ENCODE peak calls at places on chromosomes 11 and 22, in six cellular contexts. F is progenitor cell of endocrine pancreas, K is A549, A is foreskin fibroblast, T is BE2C, S is psoas muscle. B is an unnamed sample.

GRCh38 chr11:65557280-65558001 is 718 bp downstream of the LTBP3 start:
- DNase-seq in F (no peak), K (peak; percentile 48), A (no peak), T (no peak), S (no peak), B (no peak)

GRCh38 chr22:37525073-37525745 is 6.0 kb upstream of the CARD10 start:
- DNase-seq in F (no peak), K (peak; percentile 60), A (peak; percentile 85), T (no peak), S (no peak), B (no peak)

GRCh38 chr11:102476812-102477211 is 24.2 kb upstream of the TMEM123 start:
- DNase-seq in F (no peak), K (no peak), A (no peak), T (no peak), S (no peak), B (no peak)

GRCh38 chr11:16820324-16821092 is 82.1 kb downstream of the C11orf58 start:
- DNase-seq in F (peak; percentile 59), K (peak; percentile 77), A (peak; percentile 56), T (peak; percentile 75), S (peak; percentile 75), B (peak; percentile 79)

GRCh38 chr22:37559521-37559900 is 769 bp upstream of the CDC42EP1 start:
- DNase-seq in F (no peak), K (no peak), A (no peak), T (no peak), S (no peak), B (no peak)

GRCh38 chr11:134423106-134423505 is 11.1 kb upstream of the B3GAT1 start:
- DNase-seq in F (no peak), K (no peak), A (no peak), T (no peak), S (no peak), B (no peak)

GRCh38 chr11:5891216-5891800 is 1.7 kb upstream of the OR52E5 start:
- DNase-seq in F (no peak), K (peak; percentile 10), A (no peak), T (no peak), S (no peak), B (no peak)

GRCh38 chr11:57818812-57819211 is 57.2 kb downstream of the CTNND1 start:
- DNase-seq in F (no peak), K (no peak), A (no peak), T (no peak), S (no peak), B (no peak)

GRCh38 chr22:37634505-37635002 is 4.9 kb upstream of the SH3BP1 start:
- DNase-seq in F (no peak), K (no peak), A (no peak), T (peak; percentile 75), S (no peak), B (no peak)

GRCh38 chr22:19510919-19511341 is 13.3 kb downstream of the CLDN5 start:
- DNase-seq in F (no peak), K (no peak), A (no peak), T (no peak), S (no peak), B (no peak)

GRCh38 chr11:67354314-67355022 is 1.1 kb upstream of the POLD4 start:
- DNase-seq in F (no peak), K (peak; percentile 98), A (peak; percentile 99), T (peak; percentile 72), S (peak; percentile 78), B (no peak)

GRCh38 chr11:133065847-133066485 is 466.3 kb downstream of the OPCML start:
- DNase-seq in F (no peak), K (no peak), A (no peak), T (no peak), S (no peak), B (no peak)

GRCh38 chr11:19253817-19254216 is 13.1 kb upstream of the E2F8 start:
- DNase-seq in F (no peak), K (no peak), A (no peak), T (no peak), S (no peak), B (no peak)

GRCh38 chr11:94675788-94676187 is 92.4 kb upstream of the AMOTL1 start:
- DNase-seq in F (no peak), K (no peak), A (no peak), T (no peak), S (no peak), B (no peak)

GRCh38 chr11:119513806-119514170 is 90.8 kb upstream of the THY1 start:
- DNase-seq in F (no peak), K (no peak), A (no peak), T (no peak), S (no peak), B (no peak)

GRCh38 chr11:45092901-45093760 is 53.3 kb upstream of the PRDM11 start:
- DNase-seq in F (no peak), K (no peak), A (no peak), T (no peak), S (no peak), B (no peak)

GRCh38 chr22:19962909-19963806 is 21.5 kb upstream of the TXNRD2 start:
- DNase-seq in F (peak; percentile 61), K (no peak), A (peak; percentile 83), T (peak; percentile 50), S (peak; percentile 27), B (no peak)

GRCh38 chr11:111846640-111847039 is 24.7 kb downstream of the ALG9 start:
- DNase-seq in F (no peak), K (no peak), A (peak; percentile 72), T (no peak), S (no peak), B (no peak)

GRCh38 chr22:44916281-44917231 is 93.2 kb downstream of the PHF21B start:
- DNase-seq in F (no peak), K (no peak), A (no peak), T (no peak), S (no peak), B (no peak)

GRCh38 chr11:59172345-59173079 is 580 bp downstream of the DTX4 start:
- DNase-seq in F (peak; percentile 51), K (no peak), A (no peak), T (no peak), S (no peak), B (peak; percentile 48)

GRCh38 chr11:12581923-12582322 is 92.3 kb upstream of the TEAD1 start:
- DNase-seq in F (no peak), K (peak; percentile 56), A (peak; percentile 71), T (peak; percentile 41), S (no peak), B (no peak)

GRCh38 chr11:111765984-111766833 is at the start of gene PPP2R1B:
- DNase-seq in F (peak; percentile 57), K (peak; percentile 62), A (peak; percentile 69), T (peak; percentile 78), S (peak; percentile 74), B (peak; percentile 79)

GRCh38 chr22:39946571-39947407 is 13.4 kb upstream of the TMA7B start:
- DNase-seq in F (no peak), K (no peak), A (no peak), T (no peak), S (no peak), B (no peak)

GRCh38 chr11:26194871-26195270 is 137.1 kb upstream of the ANO3 start:
- DNase-seq in F (no peak), K (no peak), A (no peak), T (no peak), S (no peak), B (no peak)

GRCh38 chr11:68505596-68505995 is 45.0 kb downstream of the PPP6R3 start:
- DNase-seq in F (no peak), K (no peak), A (no peak), T (no peak), S (no peak), B (no peak)

GRCh38 chr11:15141381-15141780 is 26.7 kb downstream of the INSC start:
- DNase-seq in F (no peak), K (no peak), A (no peak), T (no peak), S (no peak), B (peak; percentile 38)

GRCh38 chr11:86637976-86638375 is 34.4 kb downstream of the ME3 start:
- DNase-seq in F (no peak), K (no peak), A (peak; percentile 43), T (no peak), S (no peak), B (no peak)

GRCh38 chr22:47012589-47013365 is 250.3 kb downstream of the TBC1D22A start:
- DNase-seq in F (no peak), K (no peak), A (no peak), T (no peak), S (no peak), B (no peak)
- TF ChIP-seq CTCF in F (peak; percentile 33), K (no peak), A (no peak), T (peak; percentile 28), S (no peak), B (peak; percentile 35)

DNA sequence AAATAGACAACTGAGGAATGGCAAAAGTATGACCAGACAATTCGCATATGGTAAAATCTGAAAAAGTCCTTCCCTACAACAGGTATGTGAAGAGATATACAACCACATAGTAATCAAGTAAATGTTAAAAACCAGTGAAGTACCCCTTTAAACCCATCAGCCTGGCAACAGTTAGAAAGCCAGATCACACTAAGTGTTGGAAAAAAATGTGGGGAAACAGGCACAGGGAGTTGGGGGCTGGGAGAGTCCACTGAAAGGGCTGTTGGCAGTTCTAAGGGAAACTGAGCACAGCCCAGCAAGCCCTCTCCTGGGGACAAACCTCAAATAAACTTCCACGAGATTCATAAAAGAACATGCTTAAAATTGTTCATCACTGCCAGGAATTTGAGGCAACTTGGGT is 242.1 kb downstream of the BUD13 start:
- DNase-seq in F (no peak), K (no peak), A (no peak), T (no peak), S (no peak), B (no peak)
- TF ChIP-seq CTCF in F (no peak), K (no peak), A (no peak), T (no peak), S (no peak), B (no peak)

GRCh38 chr11:3150726-3151125 is 14.4 kb downstream of the OSBPL5 start:
- DNase-seq in F (no peak), K (no peak), A (no peak), T (no peak), S (no peak), B (no peak)
- TF ChIP-seq CTCF in F (no peak), K (no peak), A (no peak), T (no peak), S (no peak), B (no peak)

GRCh38 chr22:26170112-26170492 is 840 bp downstream of the SEZ6L start:
- DNase-seq in F (no peak), K (no peak), A (no peak), T (peak; percentile 25), S (no peak), B (peak; percentile 65)

GRCh38 chr22:26169312-26170111 is at the start of gene SEZ6L:
- DNase-seq in F (peak; percentile 31), K (no peak), A (no peak), T (peak; percentile 84), S (peak; percentile 18), B (peak; percentile 76)

GRCh38 chr22:26170795-26171194 is 1.5 kb downstream of the SEZ6L start:
- DNase-seq in F (peak; percentile 65), K (no peak), A (no peak), T (peak; percentile 26), S (peak; percentile 17), B (peak; percentile 39)

GRCh38 chr22:26168199-26168915 is 905 bp upstream of the SEZ6L start:
- DNase-seq in F (no peak), K (no peak), A (no peak), T (peak; percentile 49), S (no peak), B (peak; percentile 50)

DNA sequence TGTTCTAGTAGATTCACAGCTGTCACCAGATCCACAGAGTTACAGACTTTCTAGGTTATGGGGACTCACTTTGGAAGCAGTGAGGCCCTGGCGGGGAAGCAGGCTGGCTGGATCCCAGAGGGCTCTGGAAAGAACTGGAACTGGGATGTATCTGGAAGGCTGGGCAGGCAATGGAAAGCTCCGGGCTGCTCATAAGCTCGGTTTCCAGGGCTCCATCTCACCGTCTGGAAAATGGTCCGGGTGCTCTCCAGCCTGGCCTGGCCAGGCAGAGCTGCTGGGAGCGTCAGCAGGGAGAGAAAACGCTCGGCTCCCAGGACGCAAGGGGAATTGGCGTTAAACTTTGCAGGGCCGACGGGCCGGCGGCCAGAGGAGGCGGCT is 339 bp upstream of the SEZ6L start:
- DNase-seq in F (no peak), K (no peak), A (peak; percentile 5), T (no peak), S (peak; percentile 17), B (no peak)
- TF ChIP-seq CTCF in F (no peak), K (no peak), A (no peak), T (no peak), S (no peak), B (no peak)